ENCODE peak calls at places on chromosomes 7 and 10, in six cellular contexts. One of them, this sample, is unnamed.

GRCh38 chr7:158061031-158061630 is 526.5 kb downstream of the PTPRN2 start:
- DNase-seq in fibroblast of pulmonary artery: no peak
- DNase-seq in HFFc6: no peak
- DNase-seq in NCI-H2171: no peak
- DNase-seq in amniotic stem cell: no peak
- DNase-seq in activated gamma-delta T cell treated with Interleukin-2 at 50 U/mL for 16 hours: no peak
- DNase-seq in this sample: no peak

GRCh38 chr7:81404669-81405068 is 365.2 kb downstream of the HGF start:
- DNase-seq in activated gamma-delta T cell treated with Interleukin-2 at 50 U/mL for 16 hours: no peak
- DNase-seq in HFFc6: no peak
- DNase-seq in amniotic stem cell: no peak
- DNase-seq in fibroblast of pulmonary artery: no peak
- DNase-seq in NCI-H2171: no peak
- DNase-seq in this sample: no peak

GRCh38 chr10:122910310-122910709 is at the start of gene FAM24A:
- DNase-seq in amniotic stem cell: no peak
- DNase-seq in NCI-H2171: no peak
- DNase-seq in HFFc6: no peak
- DNase-seq in fibroblast of pulmonary artery: no peak
- DNase-seq in activated gamma-delta T cell treated with Interleukin-2 at 50 U/mL for 16 hours: no peak
- DNase-seq in this sample: no peak

GRCh38 chr7:134736381-134736780 is 43.1 kb upstream of the CALD1 start:
- DNase-seq in activated gamma-delta T cell treated with Interleukin-2 at 50 U/mL for 16 hours: no peak
- DNase-seq in NCI-H2171: no peak
- DNase-seq in HFFc6: no peak
- DNase-seq in amniotic stem cell: no peak
- DNase-seq in fibroblast of pulmonary artery: no peak
- DNase-seq in this sample: no peak

GRCh38 chr7:11239311-11239710 is 265.6 kb downstream of the PHF14 start:
- DNase-seq in NCI-H2171: no peak
- DNase-seq in activated gamma-delta T cell treated with Interleukin-2 at 50 U/mL for 16 hours: no peak
- DNase-seq in amniotic stem cell: no peak
- DNase-seq in HFFc6: no peak
- DNase-seq in fibroblast of pulmonary artery: peak
- DNase-seq in this sample: no peak

GRCh38 chr10:118978998-118979350 is 50.5 kb upstream of the NANOS1 start:
- DNase-seq in activated gamma-delta T cell treated with Interleukin-2 at 50 U/mL for 16 hours: no peak
- DNase-seq in NCI-H2171: no peak
- DNase-seq in HFFc6: no peak
- DNase-seq in amniotic stem cell: no peak
- DNase-seq in fibroblast of pulmonary artery: no peak
- DNase-seq in this sample: no peak

GRCh38 chr10:111076191-111076681 is 593 bp upstream of the ADRA2A start:
- DNase-seq in HFFc6: no peak
- DNase-seq in amniotic stem cell: peak
- DNase-seq in activated gamma-delta T cell treated with Interleukin-2 at 50 U/mL for 16 hours: peak
- DNase-seq in fibroblast of pulmonary artery: peak
- DNase-seq in NCI-H2171: no peak
- DNase-seq in this sample: peak

GRCh38 chr7:132113536-132114409 is 462.5 kb downstream of the PLXNA4 start:
- DNase-seq in activated gamma-delta T cell treated with Interleukin-2 at 50 U/mL for 16 hours: no peak
- DNase-seq in fibroblast of pulmonary artery: no peak
- DNase-seq in NCI-H2171: no peak
- DNase-seq in HFFc6: no peak
- DNase-seq in amniotic stem cell: no peak
- DNase-seq in this sample: no peak

GRCh38 chr10:132563485-132564248 is 26.1 kb downstream of the INPP5A start:
- DNase-seq in amniotic stem cell: no peak
- DNase-seq in HFFc6: no peak
- DNase-seq in fibroblast of pulmonary artery: no peak
- DNase-seq in activated gamma-delta T cell treated with Interleukin-2 at 50 U/mL for 16 hours: no peak
- DNase-seq in NCI-H2171: no peak
- DNase-seq in this sample: no peak

GRCh38 chr10:78831457-78831856 is 237.3 kb upstream of the ZMIZ1 start:
- DNase-seq in NCI-H2171: peak
- DNase-seq in amniotic stem cell: no peak
- DNase-seq in activated gamma-delta T cell treated with Interleukin-2 at 50 U/mL for 16 hours: no peak
- DNase-seq in HFFc6: no peak
- DNase-seq in fibroblast of pulmonary artery: no peak
- DNase-seq in this sample: no peak

GRCh38 chr7:47405286-47405904 is 176.5 kb downstream of the TNS3 start:
- DNase-seq in activated gamma-delta T cell treated with Interleukin-2 at 50 U/mL for 16 hours: no peak
- DNase-seq in amniotic stem cell: no peak
- DNase-seq in NCI-H2171: no peak
- DNase-seq in HFFc6: no peak
- DNase-seq in fibroblast of pulmonary artery: no peak
- DNase-seq in this sample: no peak

GRCh38 chr10:125231116-125231812 is 70.9 kb upstream of the CTBP2 start:
- DNase-seq in HFFc6: peak
- DNase-seq in NCI-H2171: no peak
- DNase-seq in activated gamma-delta T cell treated with Interleukin-2 at 50 U/mL for 16 hours: no peak
- DNase-seq in amniotic stem cell: peak
- DNase-seq in fibroblast of pulmonary artery: peak
- DNase-seq in this sample: peak

GRCh38 chr7:130996841-130997231 is 262.8 kb upstream of the KLF14 start:
- DNase-seq in activated gamma-delta T cell treated with Interleukin-2 at 50 U/mL for 16 hours: no peak
- DNase-seq in NCI-H2171: no peak
- DNase-seq in amniotic stem cell: no peak
- DNase-seq in HFFc6: peak
- DNase-seq in fibroblast of pulmonary artery: peak
- DNase-seq in this sample: no peak

GRCh38 chr7:153402721-153403541 is 643.4 kb downstream of the ACTR3B start:
- DNase-seq in fibroblast of pulmonary artery: no peak
- DNase-seq in NCI-H2171: no peak
- DNase-seq in HFFc6: no peak
- DNase-seq in amniotic stem cell: no peak
- DNase-seq in activated gamma-delta T cell treated with Interleukin-2 at 50 U/mL for 16 hours: no peak
- DNase-seq in this sample: no peak

This sample was measured in AG08396.